ENCODE peak calls at places on chromosomes 16 and 17, in nine cellular contexts. F is nucleus accumbens; Y is OCI-M1; C is activated CD4-positive, alpha-beta T cell treated with anti-CD3 and anti-CD28 coated beads for 1 hour; W is aorta; X is amniotic epithelial cell; M is activated CD8-positive, alpha-beta memory T cell treated with anti-CD3 and anti-CD28 coated beads for 48 hours; U is AG04450; D is naive B cell. T is an unnamed sample.
A peak's percentile ranks its signal among the peaks of the same experiment; 100 is the strongest.

GRCh38 chr16:86019446-86020047 is 120.6 kb downstream of the IRF8 start:
- DNase-seq in W (no peak), Y (peak; percentile 24), D (no peak), F (no peak), M (no peak), C (no peak), U (no peak), X (no peak), T (peak; percentile 7)

GRCh38 chr17:51365090-51365489 is 104.7 kb downstream of the UTP18 start:
- DNase-seq in M (no peak), X (no peak), D (no peak), W (no peak), Y (peak; percentile 8), U (no peak), F (no peak), C (no peak), T (no peak)

GRCh38 chr17:68431661-68432071 is 25.6 kb downstream of the WIPI1 start:
- DNase-seq in U (no peak), D (no peak), F (peak; percentile 5), W (no peak), M (no peak), X (peak; percentile 47), Y (peak; percentile 13), C (peak; percentile 37), T (no peak)

GRCh38 chr17:2363318-2363717 is 26.0 kb downstream of the SGSM2 start:
- DNase-seq in X (no peak), W (no peak), U (no peak), Y (no peak), M (no peak), D (no peak), C (no peak), F (no peak), T (no peak)

GRCh38 chr17:1158879-1159278 is 20.9 kb downstream of the ABR start:
- DNase-seq in U (peak; percentile 43), M (no peak), Y (no peak), C (no peak), F (no peak), D (no peak), X (peak; percentile 21), W (no peak), T (no peak)

GRCh38 chr16:27199235-27199586 is 4.1 kb upstream of the KDM8 start:
- DNase-seq in F (no peak), W (no peak), U (no peak), C (no peak), D (peak; percentile 19), M (no peak), Y (no peak), X (no peak), T (no peak)

GRCh38 chr16:55778718-55779117 is 54.2 kb downstream of the CES1 start:
- DNase-seq in F (no peak), Y (no peak), U (no peak), X (no peak), C (no peak), D (no peak), W (no peak), M (no peak), T (no peak)

GRCh38 chr17:17937450-17937849 is 34.8 kb downstream of the TOM1L2 start:
- DNase-seq in D (no peak), M (no peak), Y (no peak), X (no peak), C (no peak), W (no peak), U (no peak), F (peak; percentile 37), T (no peak)

GRCh38 chr16:27769561-27770222 is 219.7 kb downstream of the KATNIP start:
- DNase-seq in Y (no peak), W (peak; percentile 60), U (peak; percentile 32), X (peak; percentile 62), D (no peak), C (no peak), F (no peak), M (no peak), T (no peak)

GRCh38 chr17:10226930-10227695 is 28.7 kb upstream of the GAS7 start:
- DNase-seq in Y (peak; percentile 11), C (peak; percentile 16), U (no peak), W (peak; percentile 62), M (peak; percentile 13), X (peak; percentile 33), F (peak; percentile 14), D (peak; percentile 52), T (peak; percentile 57)

GRCh38 chr17:36001109-36001735 is at the start of gene CCL15:
- DNase-seq in U (no peak), Y (no peak), M (no peak), C (no peak), X (no peak), D (no peak), F (no peak), W (no peak), T (no peak)

GRCh38 chr17:57755479-57756070 is 10.5 kb upstream of the CCDC182 start:
- DNase-seq in Y (no peak), W (no peak), U (no peak), D (no peak), C (no peak), X (peak; percentile 19), M (no peak), F (no peak), T (no peak)

GRCh38 chr17:14748036-14748715 is 447.3 kb downstream of the HS3ST3B1 start:
- DNase-seq in U (no peak), M (no peak), X (peak; percentile 23), Y (no peak), W (no peak), F (no peak), C (no peak), D (no peak), T (no peak)

GRCh38 chr16:30112197-30113030 is 923 bp downstream of the GDPD3 start:
- DNase-seq in D (no peak), X (peak; percentile 53), F (no peak), Y (peak; percentile 80), C (peak; percentile 35), M (no peak), U (no peak), W (peak; percentile 72), T (peak; percentile 37)

GRCh38 chr16:28498666-28499065 is 4.2 kb downstream of the APOBR start:
- DNase-seq in Y (no peak), M (no peak), U (no peak), C (no peak), W (no peak), X (no peak), F (no peak), D (no peak), T (no peak)

GRCh38 chr16:30005341-30006094 is 5.3 kb downstream of the DOC2A start:
- DNase-seq in F (no peak), Y (peak; percentile 61), W (no peak), M (no peak), X (peak; percentile 25), U (no peak), D (peak; percentile 39), C (no peak), T (peak; percentile 31)

GRCh38 chr16:81509404-81509803 is 64.8 kb downstream of the CMIP start:
- DNase-seq in M (no peak), Y (no peak), X (no peak), W (peak; percentile 21), C (no peak), D (no peak), U (no peak), F (no peak), T (no peak)

GRCh38 chr16:81571592-81572230 is 127.1 kb downstream of the CMIP start:
- DNase-seq in D (no peak), M (no peak), C (no peak), Y (no peak), U (no peak), X (no peak), W (no peak), F (no peak), T (no peak)

GRCh38 chr16:16197966-16198365 is 25.3 kb downstream of the ABCC6 start:
- DNase-seq in Y (no peak), X (no peak), C (no peak), D (no peak), F (no peak), M (no peak), U (no peak), W (no peak), T (no peak)

GRCh38 chr17:78322327-78322857 is 37.5 kb downstream of the SOCS3 start:
- DNase-seq in C (no peak), W (no peak), Y (no peak), M (no peak), F (no peak), D (no peak), X (peak; percentile 22), U (no peak), T (no peak)

GRCh38 chr16:73066927-73067670 is 19.2 kb upstream of the ZFHX3 start:
- DNase-seq in Y (no peak), D (no peak), M (no peak), U (no peak), X (peak; percentile 54), C (no peak), F (no peak), W (peak; percentile 75), T (no peak)

GRCh38 chr16:83113317-83113716 is 486.5 kb downstream of the CDH13 start:
- DNase-seq in F (peak; percentile 33), X (no peak), C (no peak), U (no peak), M (no peak), Y (peak; percentile 43), W (no peak), D (no peak), T (no peak)

GRCh38 chr17:339193-340061 is 13.2 kb downstream of the RPH3AL start:
- DNase-seq in C (no peak), D (no peak), W (peak; percentile 28), X (no peak), Y (no peak), M (no peak), F (no peak), U (no peak), T (no peak)

GRCh38 chr17:82645516-82645915 is 2.7 kb downstream of the WDR45B start:
- DNase-seq in Y (no peak), C (no peak), D (no peak), X (no peak), M (no peak), U (no peak), W (peak; percentile 30), F (no peak), T (no peak)

GRCh38 chr17:1473841-1474240 is 17.8 kb upstream of the CRK start:
- DNase-seq in W (no peak), C (no peak), U (no peak), Y (no peak), F (no peak), X (no peak), M (no peak), D (peak; percentile 70), T (no peak)